ENCODE peak calls at places on chromosomes 7 and 10, in seven cellular contexts. One of them, this sample, is unnamed.

GRCh38 chr10:65396997-65397396 is 1528.8 kb upstream of the LRRTM3 start:
- DNase-seq in pancreas: no peak
- DNase-seq in bronchial epithelial cell: no peak
- DNase-seq in heart right ventricle: no peak
- DNase-seq in heart left ventricle: no peak
- DNase-seq in kidney epithelial cell: no peak
- DNase-seq in Panc1: no peak
- DNase-seq in this sample: no peak

GRCh38 chr10:3811331-3811870 is 26.4 kb upstream of the KLF6 start:
- DNase-seq in pancreas: peak; percentile 51
- DNase-seq in bronchial epithelial cell: peak; percentile 97
- DNase-seq in heart right ventricle: peak; percentile 54
- DNase-seq in heart left ventricle: no peak
- DNase-seq in kidney epithelial cell: peak; percentile 86
- DNase-seq in Panc1: no peak
- DNase-seq in this sample: no peak

GRCh38 chr10:83522456-83522855 is 616.9 kb upstream of the GHITM start:
- DNase-seq in pancreas: no peak
- DNase-seq in bronchial epithelial cell: no peak
- DNase-seq in heart right ventricle: no peak
- DNase-seq in heart left ventricle: no peak
- DNase-seq in kidney epithelial cell: no peak
- DNase-seq in Panc1: no peak
- DNase-seq in this sample: no peak

GRCh38 chr10:22534849-22535604 is 179.4 kb downstream of the PIP4K2A start:
- DNase-seq in pancreas: no peak
- DNase-seq in bronchial epithelial cell: peak; percentile 10
- DNase-seq in heart right ventricle: no peak
- DNase-seq in heart left ventricle: no peak
- DNase-seq in kidney epithelial cell: no peak
- DNase-seq in Panc1: no peak
- DNase-seq in this sample: no peak

GRCh38 chr10:116849271-116850057 is at the start of gene ENO4:
- DNase-seq in pancreas: peak; percentile 93
- DNase-seq in bronchial epithelial cell: peak; percentile 80
- DNase-seq in heart right ventricle: peak; percentile 64
- DNase-seq in heart left ventricle: peak; percentile 81
- DNase-seq in kidney epithelial cell: peak; percentile 52
- DNase-seq in Panc1: peak; percentile 79
- DNase-seq in this sample: peak; percentile 89

GRCh38 chr10:31803606-31804195 is 124.9 kb downstream of the ARHGAP12 start:
- DNase-seq in pancreas: no peak
- DNase-seq in bronchial epithelial cell: no peak
- DNase-seq in heart right ventricle: no peak
- DNase-seq in heart left ventricle: no peak
- DNase-seq in kidney epithelial cell: no peak
- DNase-seq in Panc1: no peak
- DNase-seq in this sample: no peak

GRCh38 chr7:50657341-50657873 is 92.2 kb upstream of the DDC start:
- DNase-seq in pancreas: no peak
- DNase-seq in bronchial epithelial cell: no peak
- DNase-seq in heart right ventricle: no peak
- DNase-seq in heart left ventricle: no peak
- DNase-seq in kidney epithelial cell: no peak
- DNase-seq in Panc1: no peak
- DNase-seq in this sample: peak; percentile 73

GRCh38 chr7:47241112-47242065 is 340.5 kb downstream of the TNS3 start:
- DNase-seq in pancreas: no peak
- DNase-seq in bronchial epithelial cell: peak; percentile 7
- DNase-seq in heart right ventricle: no peak
- DNase-seq in heart left ventricle: no peak
- DNase-seq in kidney epithelial cell: no peak
- DNase-seq in Panc1: no peak
- DNase-seq in this sample: no peak

GRCh38 chr10:30057421-30057841 is 2.0 kb downstream of the JCAD start:
- DNase-seq in pancreas: no peak
- DNase-seq in bronchial epithelial cell: peak; percentile 71
- DNase-seq in heart right ventricle: no peak
- DNase-seq in heart left ventricle: no peak
- DNase-seq in kidney epithelial cell: no peak
- DNase-seq in Panc1: no peak
- DNase-seq in this sample: no peak

GRCh38 chr10:72337039-72337629 is 17.6 kb downstream of the DNAJB12 start:
- DNase-seq in pancreas: peak; percentile 87
- DNase-seq in bronchial epithelial cell: peak; percentile 50
- DNase-seq in heart right ventricle: peak; percentile 88
- DNase-seq in heart left ventricle: peak; percentile 94
- DNase-seq in kidney epithelial cell: no peak
- DNase-seq in Panc1: no peak
- DNase-seq in this sample: peak; percentile 88

GRCh38 chr10:62008196-62008595 is 106.7 kb downstream of the ARID5B start:
- DNase-seq in pancreas: no peak
- DNase-seq in bronchial epithelial cell: no peak
- DNase-seq in heart right ventricle: no peak
- DNase-seq in heart left ventricle: no peak
- DNase-seq in kidney epithelial cell: no peak
- DNase-seq in Panc1: no peak
- DNase-seq in this sample: no peak
- H3K36me3 ChIP-seq in pancreas: no peaks in the 10 kb centered on the region
- H3K36me3 ChIP-seq in bronchial epithelial cell: peaks cover 2% of the 10 kb centered on the region
- H3K36me3 ChIP-seq in heart right ventricle: no peaks in the 10 kb centered on the region
- H3K36me3 ChIP-seq in heart left ventricle: no peaks in the 10 kb centered on the region
- H3K36me3 ChIP-seq in kidney epithelial cell: no peaks in the 10 kb centered on the region
- H3K36me3 ChIP-seq in Panc1: no peaks in the 10 kb centered on the region
- H3K36me3 ChIP-seq in this sample: no peaks in the 10 kb centered on the region

GRCh38 chr10:77840636-77841035 is 85.9 kb downstream of the DLG5 start:
- DNase-seq in pancreas: no peak
- DNase-seq in bronchial epithelial cell: no peak
- DNase-seq in heart right ventricle: no peak
- DNase-seq in heart left ventricle: no peak
- DNase-seq in kidney epithelial cell: no peak
- DNase-seq in Panc1: no peak
- DNase-seq in this sample: peak; percentile 43
- H3K36me3 ChIP-seq in pancreas: peaks cover 20% of the 10 kb centered on the region
- H3K36me3 ChIP-seq in bronchial epithelial cell: peaks cover 29% of the 10 kb centered on the region
- H3K36me3 ChIP-seq in heart right ventricle: no peaks in the 10 kb centered on the region
- H3K36me3 ChIP-seq in heart left ventricle: peaks cover 26% of the 10 kb centered on the region
- H3K36me3 ChIP-seq in kidney epithelial cell: peaks cover 2% of the 10 kb centered on the region
- H3K36me3 ChIP-seq in Panc1: no peaks in the 10 kb centered on the region
- H3K36me3 ChIP-seq in this sample: peaks cover 8% of the 10 kb centered on the region

GRCh38 chr7:130949550-130949949 is 215.5 kb upstream of the KLF14 start:
- DNase-seq in pancreas: no peak
- DNase-seq in bronchial epithelial cell: no peak
- DNase-seq in heart right ventricle: no peak
- DNase-seq in heart left ventricle: no peak
- DNase-seq in kidney epithelial cell: no peak
- DNase-seq in Panc1: no peak
- DNase-seq in this sample: no peak

GRCh38 chr7:130947792-130948580 is 214.0 kb upstream of the KLF14 start:
- DNase-seq in pancreas: no peak
- DNase-seq in bronchial epithelial cell: no peak
- DNase-seq in heart right ventricle: no peak
- DNase-seq in heart left ventricle: no peak
- DNase-seq in kidney epithelial cell: no peak
- DNase-seq in Panc1: no peak
- DNase-seq in this sample: no peak

GRCh38 chr7:130950054-130950453 is 216.0 kb upstream of the KLF14 start:
- DNase-seq in pancreas: no peak
- DNase-seq in bronchial epithelial cell: no peak
- DNase-seq in heart right ventricle: no peak
- DNase-seq in heart left ventricle: no peak
- DNase-seq in kidney epithelial cell: no peak
- DNase-seq in Panc1: no peak
- DNase-seq in this sample: no peak

GRCh38 chr7:130950741-130951140 is 216.7 kb upstream of the KLF14 start:
- DNase-seq in pancreas: no peak
- DNase-seq in bronchial epithelial cell: no peak
- DNase-seq in heart right ventricle: no peak
- DNase-seq in heart left ventricle: no peak
- DNase-seq in kidney epithelial cell: no peak
- DNase-seq in Panc1: no peak
- DNase-seq in this sample: no peak

GRCh38 chr7:130948913-130949312 is 214.9 kb upstream of the KLF14 start:
- DNase-seq in pancreas: no peak
- DNase-seq in bronchial epithelial cell: no peak
- DNase-seq in heart right ventricle: no peak
- DNase-seq in heart left ventricle: no peak
- DNase-seq in kidney epithelial cell: no peak
- DNase-seq in Panc1: no peak
- DNase-seq in this sample: no peak
- H3K36me3 ChIP-seq in pancreas: no peaks in the 10 kb centered on the region
- H3K36me3 ChIP-seq in bronchial epithelial cell: peaks cover 4% of the 10 kb centered on the region
- H3K36me3 ChIP-seq in heart right ventricle: no peaks in the 10 kb centered on the region
- H3K36me3 ChIP-seq in heart left ventricle: peaks cover 11% of the 10 kb centered on the region
- H3K36me3 ChIP-seq in kidney epithelial cell: no peaks in the 10 kb centered on the region
- H3K36me3 ChIP-seq in Panc1: peaks cover 7% of the 10 kb centered on the region
- H3K36me3 ChIP-seq in this sample: peaks cover 2% of the 10 kb centered on the region

DNA sequence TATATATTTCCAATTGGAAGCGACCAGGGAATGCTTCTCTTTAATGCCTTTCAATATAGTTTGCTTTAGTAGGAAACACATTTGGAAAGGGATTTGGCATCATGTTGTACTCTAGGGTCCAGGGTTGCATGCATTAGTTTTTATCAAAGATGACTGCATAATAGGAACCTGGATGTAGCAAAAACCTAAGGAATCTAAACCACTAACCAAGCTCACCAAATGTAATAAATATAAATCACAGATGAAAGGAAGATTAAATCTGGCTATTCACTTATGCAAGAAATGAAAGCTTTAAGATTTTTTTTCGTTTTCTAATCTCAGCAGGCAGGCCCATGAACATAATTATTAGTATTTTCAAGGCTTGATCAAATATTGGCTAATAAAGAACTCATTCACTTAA is 120.0 kb downstream of the ATXN7L1 start:
- DNase-seq in pancreas: no peak
- DNase-seq in bronchial epithelial cell: no peak
- DNase-seq in heart right ventricle: no peak
- DNase-seq in heart left ventricle: no peak
- DNase-seq in kidney epithelial cell: no peak
- DNase-seq in Panc1: no peak
- DNase-seq in this sample: no peak
- H3K36me3 ChIP-seq in pancreas: no peaks in the 10 kb centered on the region
- H3K36me3 ChIP-seq in bronchial epithelial cell: no peaks in the 10 kb centered on the region
- H3K36me3 ChIP-seq in heart right ventricle: no peaks in the 10 kb centered on the region
- H3K36me3 ChIP-seq in heart left ventricle: no peaks in the 10 kb centered on the region
- H3K36me3 ChIP-seq in kidney epithelial cell: no peaks in the 10 kb centered on the region
- H3K36me3 ChIP-seq in Panc1: no peaks in the 10 kb centered on the region
- H3K36me3 ChIP-seq in this sample: no peaks in the 10 kb centered on the region

DNA sequence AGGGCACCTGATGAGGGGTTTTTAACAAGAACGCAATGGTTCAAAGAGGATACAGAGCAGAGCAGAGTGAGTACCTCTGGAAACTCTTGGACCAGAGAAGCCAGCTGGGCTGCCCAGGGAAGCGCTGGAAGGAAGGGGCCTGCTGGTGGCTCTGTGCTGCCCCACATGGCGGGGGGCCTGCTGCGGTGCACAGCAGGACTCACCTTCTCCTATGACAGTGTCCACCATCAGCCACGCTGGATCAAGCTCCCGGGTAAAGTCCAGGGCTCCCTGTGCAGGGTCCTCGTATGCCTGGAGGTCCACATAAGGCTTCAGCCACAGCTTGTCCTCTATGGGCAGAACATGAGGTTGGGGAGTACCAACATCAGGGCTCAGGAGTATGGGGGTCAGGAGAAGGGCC is 12.5 kb downstream of the EPHA1 start:
- DNase-seq in pancreas: peak; percentile 8
- DNase-seq in bronchial epithelial cell: no peak
- DNase-seq in heart right ventricle: no peak
- DNase-seq in heart left ventricle: no peak
- DNase-seq in kidney epithelial cell: no peak
- DNase-seq in Panc1: no peak
- DNase-seq in this sample: no peak
- H3K36me3 ChIP-seq in pancreas: peaks cover 6% of the 10 kb centered on the region
- H3K36me3 ChIP-seq in bronchial epithelial cell: peaks cover 46% of the 10 kb centered on the region
- H3K36me3 ChIP-seq in heart right ventricle: no peaks in the 10 kb centered on the region
- H3K36me3 ChIP-seq in heart left ventricle: peaks cover 4% of the 10 kb centered on the region
- H3K36me3 ChIP-seq in kidney epithelial cell: peaks cover 2% of the 10 kb centered on the region
- H3K36me3 ChIP-seq in Panc1: no peaks in the 10 kb centered on the region
- H3K36me3 ChIP-seq in this sample: no peaks in the 10 kb centered on the region

GRCh38 chr10:5810235-5810634 is 3.0 kb downstream of the GDI2 start:
- DNase-seq in pancreas: no peak
- DNase-seq in bronchial epithelial cell: no peak
- DNase-seq in heart right ventricle: no peak
- DNase-seq in heart left ventricle: no peak
- DNase-seq in kidney epithelial cell: no peak
- DNase-seq in Panc1: no peak
- DNase-seq in this sample: no peak
- H3K36me3 ChIP-seq in pancreas: no peaks in the 10 kb centered on the region
- H3K36me3 ChIP-seq in bronchial epithelial cell: peaks cover 4% of the 10 kb centered on the region
- H3K36me3 ChIP-seq in heart right ventricle: no peaks in the 10 kb centered on the region
- H3K36me3 ChIP-seq in heart left ventricle: no peaks in the 10 kb centered on the region
- H3K36me3 ChIP-seq in kidney epithelial cell: no peaks in the 10 kb centered on the region
- H3K36me3 ChIP-seq in Panc1: peaks cover 3% of the 10 kb centered on the region
- H3K36me3 ChIP-seq in this sample: no peaks in the 10 kb centered on the region

This sample was measured in aorta.